ENCODE peak calls at places on chromosomes 7 and 10, in four cellular contexts. One of them, this sample, is unnamed.

GRCh38 chr7:152893801-152894294 is 134.3 kb downstream of the ACTR3B start:
- DNase-seq in transverse colon: no peak
- DNase-seq in breast epithelium: no peak
- DNase-seq in dorsolateral prefrontal cortex: no peak
- DNase-seq in this sample: no peak

GRCh38 chr10:46026106-46026505 is 4.3 kb downstream of the NCOA4 start:
- DNase-seq in transverse colon: no peak
- DNase-seq in breast epithelium: no peak
- DNase-seq in dorsolateral prefrontal cortex: no peak
- DNase-seq in this sample: no peak

GRCh38 chr10:79438021-79438698 is 7.3 kb downstream of the ZCCHC24 start:
- DNase-seq in transverse colon: no peak
- DNase-seq in breast epithelium: no peak
- DNase-seq in dorsolateral prefrontal cortex: no peak
- DNase-seq in this sample: no peak

GRCh38 chr10:48683424-48683823 is 1.2 kb upstream of the WDFY4 start:
- DNase-seq in transverse colon: no peak
- DNase-seq in breast epithelium: no peak
- DNase-seq in dorsolateral prefrontal cortex: no peak
- DNase-seq in this sample: no peak

GRCh38 chr10:91051834-91052233 is 130.9 kb upstream of the ANKRD1 start:
- DNase-seq in transverse colon: peak; percentile 14
- DNase-seq in breast epithelium: peak; percentile 87
- DNase-seq in dorsolateral prefrontal cortex: peak; percentile 25
- DNase-seq in this sample: peak; percentile 5

GRCh38 chr10:24091294-24091693 is 117.6 kb upstream of the KIAA1217 start:
- DNase-seq in transverse colon: no peak
- DNase-seq in breast epithelium: no peak
- DNase-seq in dorsolateral prefrontal cortex: no peak
- DNase-seq in this sample: no peak

GRCh38 chr7:103127006-103127405 is 21.9 kb downstream of the NAPEPLD start:
- DNase-seq in transverse colon: no peak
- DNase-seq in breast epithelium: no peak
- DNase-seq in dorsolateral prefrontal cortex: no peak
- DNase-seq in this sample: no peak

GRCh38 chr7:44980393-44981034 is 1.7 kb upstream of the MYO1G start:
- DNase-seq in transverse colon: no peak
- DNase-seq in breast epithelium: no peak
- DNase-seq in dorsolateral prefrontal cortex: no peak
- DNase-seq in this sample: peak; percentile 54

GRCh38 chr10:11975795-11976194 is 66.8 kb downstream of the UPF2 start:
- DNase-seq in transverse colon: no peak
- DNase-seq in breast epithelium: no peak
- DNase-seq in dorsolateral prefrontal cortex: no peak
- DNase-seq in this sample: no peak

GRCh38 chr10:103852189-103852711 is 3.1 kb downstream of the SH3PXD2A start:
- DNase-seq in transverse colon: peak; percentile 30
- DNase-seq in breast epithelium: no peak
- DNase-seq in dorsolateral prefrontal cortex: no peak
- DNase-seq in this sample: no peak

GRCh38 chr10:103851261-103851660 is 4.1 kb downstream of the SH3PXD2A start:
- DNase-seq in transverse colon: peak; percentile 47
- DNase-seq in breast epithelium: no peak
- DNase-seq in dorsolateral prefrontal cortex: no peak
- DNase-seq in this sample: no peak

GRCh38 chr10:103849212-103849877 is 6.0 kb downstream of the SH3PXD2A start:
- DNase-seq in transverse colon: no peak
- DNase-seq in breast epithelium: no peak
- DNase-seq in dorsolateral prefrontal cortex: no peak
- DNase-seq in this sample: no peak

GRCh38 chr10:103849880-103850571 is 5.3 kb downstream of the SH3PXD2A start:
- DNase-seq in transverse colon: no peak
- DNase-seq in breast epithelium: no peak
- DNase-seq in dorsolateral prefrontal cortex: no peak
- DNase-seq in this sample: no peak

DNA sequence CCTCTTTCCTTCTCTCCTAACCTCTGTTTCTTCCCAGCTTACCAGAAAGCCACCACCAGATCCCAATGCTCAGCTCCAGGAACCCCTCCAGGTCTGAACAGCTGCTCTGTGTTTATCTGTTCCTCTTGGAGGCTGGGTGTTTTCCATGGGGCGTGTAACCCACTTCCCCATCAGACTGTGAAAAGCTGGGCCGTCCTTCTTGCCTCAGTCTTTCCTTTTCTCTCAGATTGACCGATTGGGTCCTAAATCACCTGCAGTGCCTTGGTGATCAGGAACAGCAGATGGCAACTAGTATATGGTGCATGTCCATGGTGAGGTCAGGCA is 4.8 kb downstream of the SH3PXD2A start:
- DNase-seq in transverse colon: no peak
- DNase-seq in breast epithelium: no peak
- DNase-seq in dorsolateral prefrontal cortex: no peak
- DNase-seq in this sample: no peak
- H3K27ac ChIP-seq in transverse colon: peak overlapping the region; percentile 88
- H3K27ac ChIP-seq in breast epithelium: peak overlapping the region; percentile 57
- H3K27ac ChIP-seq in dorsolateral prefrontal cortex: no peak overlapping the region
- H3K27ac ChIP-seq in this sample: no peak overlapping the region

GRCh38 chr10:111076682-111077661 is at the start of gene ADRA2A:
- DNase-seq in transverse colon: peak; percentile 44
- DNase-seq in breast epithelium: no peak
- DNase-seq in dorsolateral prefrontal cortex: peak; percentile 58
- DNase-seq in this sample: peak; percentile 47
- H3K27ac ChIP-seq in transverse colon: peak within 1 kb of the TSS; percentile 31
- H3K27ac ChIP-seq in breast epithelium: no peak within 1 kb of the TSS
- H3K27ac ChIP-seq in dorsolateral prefrontal cortex: no peak within 1 kb of the TSS
- H3K27ac ChIP-seq in this sample: no peak within 1 kb of the TSS

GRCh38 chr10:133241501-133242205 is 4.0 kb downstream of the VENTX start:
- DNase-seq in transverse colon: no peak
- DNase-seq in breast epithelium: no peak
- DNase-seq in dorsolateral prefrontal cortex: no peak
- DNase-seq in this sample: no peak

GRCh38 chr10:133245439-133246235 is 8.0 kb downstream of the VENTX start:
- DNase-seq in transverse colon: peak; percentile 59
- DNase-seq in breast epithelium: no peak
- DNase-seq in dorsolateral prefrontal cortex: no peak
- DNase-seq in this sample: no peak

GRCh38 chr10:133246236-133246626 is 8.6 kb downstream of the VENTX start:
- DNase-seq in transverse colon: no peak
- DNase-seq in breast epithelium: no peak
- DNase-seq in dorsolateral prefrontal cortex: no peak
- DNase-seq in this sample: no peak

GRCh38 chr10:133242611-133243356 is 5.1 kb downstream of the VENTX start:
- DNase-seq in transverse colon: no peak
- DNase-seq in breast epithelium: no peak
- DNase-seq in dorsolateral prefrontal cortex: no peak
- DNase-seq in this sample: no peak

DNA sequence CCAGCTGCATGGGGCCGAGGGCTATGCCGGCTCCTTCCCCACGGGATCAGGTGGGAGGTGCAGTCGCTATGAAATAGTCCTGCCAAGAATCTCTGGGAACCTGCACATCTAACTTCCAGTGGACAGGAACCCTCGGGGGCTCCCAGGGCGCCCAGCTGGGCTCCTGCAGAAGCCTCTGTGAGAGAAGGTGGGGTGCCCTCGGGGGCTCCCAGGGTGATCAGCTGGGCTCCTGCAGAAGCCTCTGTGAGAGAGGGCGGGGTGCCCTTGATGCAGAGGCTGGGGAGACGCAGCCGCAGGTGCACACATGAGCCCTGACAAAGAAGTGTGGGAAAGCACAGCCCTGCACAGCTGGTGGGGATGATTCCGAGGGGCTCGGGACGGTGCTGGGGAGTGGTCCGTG is 5.9 kb downstream of the VENTX start:
- DNase-seq in transverse colon: no peak
- DNase-seq in breast epithelium: no peak
- DNase-seq in dorsolateral prefrontal cortex: no peak
- DNase-seq in this sample: no peak
- H3K27ac ChIP-seq in transverse colon: no peak overlapping the region
- H3K27ac ChIP-seq in breast epithelium: no peak overlapping the region
- H3K27ac ChIP-seq in dorsolateral prefrontal cortex: no peak overlapping the region
- H3K27ac ChIP-seq in this sample: no peak overlapping the region

GRCh38 chr10:30784521-30784895 is 155.0 kb upstream of the LYZL2 start:
- DNase-seq in transverse colon: no peak
- DNase-seq in breast epithelium: no peak
- DNase-seq in dorsolateral prefrontal cortex: no peak
- DNase-seq in this sample: no peak
- H3K27ac ChIP-seq in transverse colon: peak overlapping the region; percentile 90
- H3K27ac ChIP-seq in breast epithelium: peak overlapping the region; percentile 88
- H3K27ac ChIP-seq in dorsolateral prefrontal cortex: peak overlapping the region; percentile 91
- H3K27ac ChIP-seq in this sample: peak overlapping the region; percentile 97